ENCODE peak calls at places on chromosomes 16 and 17, in five cellular contexts. L, F, A, B and J are unnamed samples.

GRCh38 chr16:14353340-14353739 is 276.7 kb downstream of the PARN start:
- DNase-seq in F (no peak), L (no peak), B (no peak), A (no peak), J (no peak)

GRCh38 chr16:77290451-77291110 is 91.4 kb downstream of the SYCE1L start:
- DNase-seq in A (no peak), B (no peak), L (no peak), F (no peak), J (no peak)

GRCh38 chr17:76674600-76674999 is 31.0 kb upstream of the ST6GALNAC1 start:
- DNase-seq in B (no peak), A (no peak), L (no peak), F (no peak), J (no peak)

GRCh38 chr16:4511441-4512082 is 27.0 kb downstream of the CDIP1 start:
- DNase-seq in F (no peak), B (peak), A (no peak), L (peak), J (peak)

GRCh38 chr17:37220609-37220953 is 155.2 kb upstream of the C17orf78 start:
- DNase-seq in A (no peak), B (no peak), L (no peak), F (no peak), J (no peak)

GRCh38 chr16:35575432-35575821 is 2116.0 kb downstream of the TP53TG3F start:
- DNase-seq in A (no peak), F (no peak), L (no peak), B (no peak), J (no peak)

GRCh38 chr17:34254146-34254545 is 939 bp upstream of the CCL2 start:
- DNase-seq in L (no peak), B (no peak), A (no peak), F (no peak), J (no peak)

GRCh38 chr17:12180644-12181261 is 160.1 kb downstream of the MAP2K4 start:
- DNase-seq in B (peak), F (peak), L (peak), A (no peak), J (no peak)

GRCh38 chr16:57950382-57950781 is 20.5 kb downstream of the CNGB1 start:
- DNase-seq in B (no peak), F (no peak), A (no peak), L (no peak), J (no peak)

GRCh38 chr16:86018487-86018886 is 119.5 kb downstream of the IRF8 start:
- DNase-seq in A (peak), F (no peak), L (no peak), B (no peak), J (no peak)

GRCh38 chr17:7881655-7882054 is 6.9 kb upstream of the CHD3 start:
- DNase-seq in F (no peak), A (no peak), B (no peak), L (no peak), J (no peak)

GRCh38 chr16:88774544-88775393 is 10.3 kb downstream of the PIEZO1 start:
- DNase-seq in A (no peak), F (no peak), L (no peak), B (no peak), J (no peak)

GRCh38 chr16:46889942-46890300 is 5.8 kb downstream of the GPT2 start:
- DNase-seq in B (no peak), F (no peak), L (no peak), A (no peak), J (no peak)

GRCh38 chr17:82104797-82105416 is 6.9 kb upstream of the FASN start:
- DNase-seq in L (no peak), A (no peak), B (no peak), F (peak), J (no peak)

GRCh38 chr16:86037999-86038922 is 139.3 kb downstream of the IRF8 start:
- DNase-seq in A (peak), B (no peak), L (no peak), F (no peak), J (peak)

GRCh38 chr17:73955616-73956015 is 247.9 kb upstream of the RPL38 start:
- DNase-seq in A (no peak), L (no peak), F (no peak), B (no peak), J (no peak)

GRCh38 chr17:82084373-82085030 is 13.5 kb downstream of the FASN start:
- DNase-seq in F (no peak), A (no peak), B (no peak), L (no peak), J (no peak)

GRCh38 chr17:48016112-48016511 is 21.5 kb downstream of the COPZ2 start:
- DNase-seq in F (no peak), L (no peak), A (no peak), B (peak), J (no peak)

GRCh38 chr17:77804796-77805426 is 153.6 kb upstream of the TNRC6C start:
- DNase-seq in L (no peak), A (no peak), B (no peak), F (no peak), J (no peak)

GRCh38 chr16:77805403-77805802 is 17.0 kb downstream of the VAT1L start:
- DNase-seq in A (no peak), L (no peak), F (no peak), B (no peak), J (no peak)

DNA sequence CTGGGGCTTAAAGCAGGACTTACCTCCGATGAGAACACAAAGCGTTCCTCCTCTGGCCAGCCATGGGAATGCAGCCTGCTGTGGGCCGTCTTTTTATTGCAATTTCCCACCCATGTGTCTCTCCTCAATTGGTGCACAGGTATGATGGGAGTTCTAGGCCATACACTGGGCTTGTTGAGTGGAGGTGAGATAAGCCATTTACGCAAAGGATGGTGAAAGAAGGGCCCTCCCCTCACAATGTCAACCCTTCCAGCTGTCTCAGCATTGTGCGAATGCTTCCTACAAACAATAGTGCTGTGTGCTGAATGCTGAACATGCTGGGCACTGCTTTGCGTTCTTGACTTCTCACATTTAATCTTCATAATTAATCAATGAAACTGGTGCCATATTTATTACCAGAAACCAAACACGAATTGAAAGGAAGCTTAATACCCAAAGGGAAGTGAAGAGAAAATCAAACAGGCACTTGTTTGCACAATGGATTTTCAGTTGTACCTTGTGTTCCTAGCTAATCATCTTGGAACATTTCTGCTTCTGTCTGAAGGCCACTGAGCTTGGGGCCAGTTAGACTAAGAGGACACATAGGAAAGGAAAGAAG is at the start of gene GP2:
- DNase-seq in A (no peak), F (no peak), L (no peak), B (no peak), J (no peak)
- TF ChIP-seq CTCF in A (no peak), F (no peak), L (no peak), B (no peak), J (no peak)

GRCh38 chr16:2149630-2150417 is 1.4 kb downstream of the RAB26 start:
- DNase-seq in A (no peak), L (peak), B (peak), F (no peak), J (peak)

GRCh38 chr16:2147378-2147777 is 1.0 kb upstream of the RAB26 start:
- DNase-seq in F (no peak), L (no peak), A (no peak), B (no peak), J (peak)

GRCh38 chr16:2148714-2149629 is 547 bp downstream of the RAB26 start:
- DNase-seq in A (peak), B (peak), L (peak), F (no peak), J (peak)

GRCh38 chr16:2146739-2147138 is 1.7 kb upstream of the RAB26 start:
- DNase-seq in L (no peak), A (peak), B (no peak), F (no peak), J (peak)

DNA sequence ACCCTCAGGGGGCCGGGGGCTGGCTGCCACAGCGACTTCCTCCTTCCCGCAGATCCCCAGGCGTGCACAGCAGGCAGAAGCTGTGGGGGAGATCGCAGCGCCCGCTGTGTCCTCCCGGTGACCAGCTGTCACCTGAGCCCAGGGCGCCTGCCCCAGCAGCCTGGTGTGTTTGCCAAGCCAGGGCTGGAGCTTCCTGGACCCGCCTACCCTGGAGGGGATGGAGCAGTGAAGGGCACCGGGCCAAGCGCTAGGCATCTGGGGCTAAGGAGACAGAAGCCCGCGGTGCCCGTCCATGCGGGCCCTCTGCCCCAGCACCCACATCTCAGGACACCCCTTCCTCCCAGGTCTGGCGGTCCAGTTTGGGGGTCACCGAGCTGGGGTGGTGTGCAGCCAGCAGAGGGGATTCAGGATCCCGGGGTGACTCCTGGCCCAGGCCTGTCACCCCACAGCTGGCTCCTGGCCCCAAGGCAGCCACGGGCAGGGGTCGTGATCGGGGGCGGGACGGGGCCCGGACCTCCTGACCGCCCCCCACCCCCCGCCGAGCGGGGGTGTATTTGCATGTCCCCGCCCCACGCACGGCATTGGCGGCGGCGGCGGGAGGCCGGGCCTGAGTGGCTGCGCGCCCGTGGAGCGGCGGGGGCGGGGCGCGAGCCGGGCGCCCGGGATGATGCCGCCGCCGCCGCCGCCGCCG is at the start of gene RAB26:
- DNase-seq in A (peak), F (peak), L (peak), B (peak), J (peak)
- H3K27ac ChIP-seq in A (peak), F (peak), L (peak), B (peak), J (peak)

GRCh38 chr16:65123846-65124513 is 2.1 kb upstream of the CDH11 start:
- DNase-seq in B (no peak), L (no peak), F (no peak), A (no peak), J (peak)

GRCh38 chr16:65122724-65122973 is 786 bp upstream of the CDH11 start:
- DNase-seq in B (no peak), F (no peak), L (no peak), A (no peak), J (no peak)

GRCh38 chr16:65120811-65121721 is 797 bp downstream of the CDH11 start:
- DNase-seq in L (no peak), B (no peak), A (peak), F (peak), J (peak)

GRCh38 chr16:65122974-65123845 is 1.3 kb upstream of the CDH11 start:
- DNase-seq in F (peak), L (no peak), A (peak), B (no peak), J (peak)

GRCh38 chr16:65121870-65122723 is at the start of gene CDH11:
- DNase-seq in L (no peak), F (peak), A (peak), B (no peak), J (peak)
- TF ChIP-seq CTCF in L (no peak), F (peak), A (peak), B (no peak), J (peak)

GRCh38 chr17:27559506-27559931 is 71.5 kb upstream of the LGALS9 start:
- DNase-seq in F (peak), B (no peak), A (no peak), L (no peak), J (peak)

GRCh38 chr17:27558842-27559505 is 72.0 kb upstream of the LGALS9 start:
- DNase-seq in L (no peak), B (no peak), F (no peak), A (no peak), J (peak)

GRCh38 chr17:27559996-27560481 is 70.9 kb upstream of the LGALS9 start:
- DNase-seq in L (no peak), F (peak), A (no peak), B (no peak), J (peak)

GRCh38 chr17:27562777-27563455 is 68.1 kb upstream of the LGALS9 start:
- DNase-seq in L (no peak), B (no peak), F (no peak), A (no peak), J (peak)

GRCh38 chr17:27560668-27561067 is 70.3 kb upstream of the LGALS9 start:
- DNase-seq in L (no peak), F (peak), A (no peak), B (no peak), J (peak)
- H3K27ac ChIP-seq in L (no peak), F (peak), A (peak), B (peak), J (peak)

DNA sequence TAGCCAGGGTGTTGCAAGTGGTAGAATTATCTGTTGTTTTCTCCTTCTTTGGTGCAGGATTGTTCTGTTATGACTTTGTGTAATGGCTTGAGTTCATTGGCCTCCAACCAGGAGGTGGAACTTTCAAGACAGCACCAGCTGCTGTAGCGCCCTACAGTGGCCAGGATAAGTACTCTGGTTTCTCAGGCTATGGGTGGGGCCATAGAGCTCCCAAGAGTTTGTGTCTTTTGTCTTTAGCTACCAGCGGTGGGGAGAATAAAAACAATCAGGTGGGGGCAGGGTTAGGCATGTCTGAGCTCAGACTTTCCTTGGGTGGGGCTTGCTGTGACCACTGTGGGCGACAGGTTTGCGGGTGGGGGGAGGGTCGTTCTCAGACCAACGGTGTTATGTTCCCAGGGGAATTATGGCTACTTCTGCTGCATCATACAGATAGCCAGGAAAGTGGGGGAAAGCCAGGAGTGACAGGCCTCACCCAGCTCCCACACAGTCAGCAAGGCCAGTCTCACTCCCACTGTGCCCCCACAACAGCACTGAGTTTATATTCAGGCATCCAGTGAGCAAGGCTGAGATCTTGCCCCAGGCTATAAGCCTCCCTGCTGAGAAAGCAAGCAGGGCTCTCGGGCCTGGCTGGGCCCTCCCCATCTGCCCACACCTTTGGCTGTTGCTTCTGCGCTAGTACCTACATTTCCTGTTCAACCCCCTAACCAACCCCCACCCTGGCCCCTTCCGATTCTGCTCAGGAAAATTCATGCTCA is 15.4 kb downstream of the ABCA10 start:
- DNase-seq in L (peak), A (no peak), B (no peak), F (no peak), J (no peak)
- TF ChIP-seq CTCF in L (no peak), A (no peak), B (no peak), F (no peak), J (no peak)

GRCh38 chr17:633133-633532 is 81.5 kb downstream of the VPS53 start:
- DNase-seq in L (no peak), F (no peak), B (no peak), A (no peak), J (no peak)

GRCh38 chr17:628089-628488 is 86.5 kb downstream of the VPS53 start:
- DNase-seq in L (no peak), B (no peak), F (no peak), A (no peak), J (no peak)

GRCh38 chr17:628507-628941 is 86.1 kb downstream of the VPS53 start:
- DNase-seq in B (no peak), A (no peak), F (no peak), L (no peak), J (no peak)

GRCh38 chr17:632551-632950 is 82.1 kb downstream of the VPS53 start:
- DNase-seq in L (no peak), F (no peak), A (no peak), B (no peak), J (no peak)

GRCh38 chr17:633641-634091 is 81.0 kb downstream of the VPS53 start:
- DNase-seq in B (no peak), F (no peak), L (no peak), A (no peak), J (no peak)
- H3K27ac ChIP-seq in B (no peak), F (no peak), L (no peak), A (peak), J (peak)